ENCODE peak calls at places on chromosomes 5 and 9, in five cellular contexts. One of them, this sample, is unnamed.

GRCh38 chr9:122551371-122551770 is 1.5 kb upstream of the OR1N2 start:
- DNase-seq in mesothelial cell of epicardium: no peak
- DNase-seq in H9: no peak
- DNase-seq in nephron progenitor cell: no peak
- DNase-seq in GM13977: no peak
- DNase-seq in this sample: no peak

GRCh38 chr5:135236187-135236835 is 162.7 kb downstream of the MACROH2A1 start:
- DNase-seq in nephron progenitor cell: no peak
- DNase-seq in GM13977: no peak
- DNase-seq in mesothelial cell of epicardium: no peak
- DNase-seq in H9: no peak
- DNase-seq in this sample: no peak

GRCh38 chr5:32542216-32543059 is 42.9 kb upstream of the SUB1 start:
- DNase-seq in mesothelial cell of epicardium: no peak
- DNase-seq in nephron progenitor cell: no peak
- DNase-seq in GM13977: peak
- DNase-seq in H9: no peak
- DNase-seq in this sample: no peak

GRCh38 chr5:39376293-39376714 is 12.0 kb upstream of the C9 start:
- DNase-seq in H9: peak
- DNase-seq in mesothelial cell of epicardium: no peak
- DNase-seq in GM13977: peak
- DNase-seq in nephron progenitor cell: peak
- DNase-seq in this sample: no peak

GRCh38 chr5:167870055-167870454 is 421.4 kb upstream of the WWC1 start:
- DNase-seq in GM13977: no peak
- DNase-seq in mesothelial cell of epicardium: no peak
- DNase-seq in H9: no peak
- DNase-seq in nephron progenitor cell: no peak
- DNase-seq in this sample: no peak

GRCh38 chr9:136823136-136824046 is 15.6 kb downstream of the RABL6 start:
- DNase-seq in mesothelial cell of epicardium: no peak
- DNase-seq in nephron progenitor cell: no peak
- DNase-seq in GM13977: no peak
- DNase-seq in H9: no peak
- DNase-seq in this sample: no peak

GRCh38 chr5:146475190-146475801 is 28.2 kb downstream of the TCERG1 start:
- DNase-seq in GM13977: no peak
- DNase-seq in mesothelial cell of epicardium: no peak
- DNase-seq in nephron progenitor cell: no peak
- DNase-seq in H9: no peak
- DNase-seq in this sample: no peak

GRCh38 chr9:94083384-94083783 is 880 bp upstream of the PTPDC1 start:
- DNase-seq in GM13977: no peak
- DNase-seq in nephron progenitor cell: no peak
- DNase-seq in H9: no peak
- DNase-seq in mesothelial cell of epicardium: no peak
- DNase-seq in this sample: no peak

GRCh38 chr5:148805323-148806290 is 20.8 kb upstream of the ADRB2 start:
- DNase-seq in nephron progenitor cell: peak
- DNase-seq in H9: no peak
- DNase-seq in mesothelial cell of epicardium: no peak
- DNase-seq in GM13977: no peak
- DNase-seq in this sample: no peak

GRCh38 chr5:180637962-180638680 is 11.3 kb downstream of the FLT4 start:
- DNase-seq in nephron progenitor cell: peak
- DNase-seq in H9: no peak
- DNase-seq in mesothelial cell of epicardium: peak
- DNase-seq in GM13977: no peak
- DNase-seq in this sample: no peak

GRCh38 chr9:28651050-28651722 is 1077.9 kb upstream of the C9orf72 start:
- DNase-seq in mesothelial cell of epicardium: no peak
- DNase-seq in GM13977: no peak
- DNase-seq in nephron progenitor cell: no peak
- DNase-seq in H9: no peak
- DNase-seq in this sample: no peak

GRCh38 chr5:71883745-71884103 is 164.6 kb downstream of the CARTPT start:
- DNase-seq in nephron progenitor cell: no peak
- DNase-seq in H9: no peak
- DNase-seq in GM13977: no peak
- DNase-seq in mesothelial cell of epicardium: no peak
- DNase-seq in this sample: no peak

GRCh38 chr9:98563212-98563907 is 145.4 kb downstream of the GABBR2 start:
- DNase-seq in GM13977: no peak
- DNase-seq in nephron progenitor cell: no peak
- DNase-seq in H9: no peak
- DNase-seq in mesothelial cell of epicardium: no peak
- DNase-seq in this sample: no peak

GRCh38 chr9:104608336-104608735 is 2.9 kb upstream of the OR13C2 start:
- DNase-seq in mesothelial cell of epicardium: no peak
- DNase-seq in nephron progenitor cell: no peak
- DNase-seq in GM13977: no peak
- DNase-seq in H9: no peak
- DNase-seq in this sample: no peak

GRCh38 chr9:133944746-133945135 is 47.4 kb downstream of the VAV2 start:
- DNase-seq in GM13977: no peak
- DNase-seq in mesothelial cell of epicardium: no peak
- DNase-seq in H9: no peak
- DNase-seq in nephron progenitor cell: no peak
- DNase-seq in this sample: no peak

GRCh38 chr9:126127591-126127990 is 199.0 kb upstream of the MVB12B start:
- DNase-seq in nephron progenitor cell: no peak
- DNase-seq in H9: peak
- DNase-seq in mesothelial cell of epicardium: no peak
- DNase-seq in GM13977: no peak
- DNase-seq in this sample: no peak

GRCh38 chr9:87422999-87423398 is 74.7 kb upstream of the DAPK1 start:
- DNase-seq in GM13977: no peak
- DNase-seq in nephron progenitor cell: no peak
- DNase-seq in mesothelial cell of epicardium: no peak
- DNase-seq in H9: no peak
- DNase-seq in this sample: no peak

GRCh38 chr5:123094919-123095693 is 6.1 kb downstream of the PRDM6 start:
- DNase-seq in nephron progenitor cell: peak
- DNase-seq in GM13977: peak
- DNase-seq in mesothelial cell of epicardium: no peak
- DNase-seq in H9: peak
- DNase-seq in this sample: no peak

GRCh38 chr9:120874861-120875565 is 2.0 kb downstream of the PHF19 start:
- DNase-seq in GM13977: no peak
- DNase-seq in H9: no peak
- DNase-seq in nephron progenitor cell: no peak
- DNase-seq in mesothelial cell of epicardium: no peak
- DNase-seq in this sample: no peak

GRCh38 chr5:144385597-144385996 is 214.9 kb downstream of the KCTD16 start:
- DNase-seq in mesothelial cell of epicardium: no peak
- DNase-seq in H9: no peak
- DNase-seq in nephron progenitor cell: no peak
- DNase-seq in GM13977: no peak
- DNase-seq in this sample: no peak

GRCh38 chr5:8208307-8208706 is 339.4 kb downstream of the MTRR start:
- DNase-seq in GM13977: no peak
- DNase-seq in H9: no peak
- DNase-seq in mesothelial cell of epicardium: no peak
- DNase-seq in nephron progenitor cell: no peak
- DNase-seq in this sample: no peak

GRCh38 chr5:137078171-137078665 is 420.9 kb downstream of the SPOCK1 start:
- DNase-seq in H9: peak
- DNase-seq in GM13977: no peak
- DNase-seq in nephron progenitor cell: peak
- DNase-seq in mesothelial cell of epicardium: no peak
- DNase-seq in this sample: no peak

GRCh38 chr9:114238919-114239879 is 83.7 kb upstream of the ORM1 start:
- DNase-seq in nephron progenitor cell: no peak
- DNase-seq in mesothelial cell of epicardium: no peak
- DNase-seq in H9: peak
- DNase-seq in GM13977: peak
- DNase-seq in this sample: no peak

GRCh38 chr5:168472329-168472728 is 13.9 kb upstream of the RARS1 start:
- DNase-seq in H9: no peak
- DNase-seq in mesothelial cell of epicardium: no peak
- DNase-seq in nephron progenitor cell: no peak
- DNase-seq in GM13977: no peak
- DNase-seq in this sample: peak

GRCh38 chr9:87102131-87102530 is 154.8 kb upstream of the GAS1 start:
- DNase-seq in H9: no peak
- DNase-seq in nephron progenitor cell: no peak
- DNase-seq in mesothelial cell of epicardium: no peak
- DNase-seq in GM13977: no peak
- DNase-seq in this sample: no peak

GRCh38 chr5:175873090-175873454 is 1.7 kb downstream of the CPLX2 start:
- DNase-seq in nephron progenitor cell: peak
- DNase-seq in GM13977: peak
- DNase-seq in H9: peak
- DNase-seq in mesothelial cell of epicardium: no peak
- DNase-seq in this sample: no peak

GRCh38 chr5:10467281-10468198 is 25.9 kb downstream of the ROPN1L start:
- DNase-seq in nephron progenitor cell: peak
- DNase-seq in GM13977: no peak
- DNase-seq in mesothelial cell of epicardium: no peak
- DNase-seq in H9: peak
- DNase-seq in this sample: peak

GRCh38 chr9:33135086-33135958 is 31.8 kb downstream of the B4GALT1 start:
- DNase-seq in GM13977: no peak
- DNase-seq in H9: no peak
- DNase-seq in nephron progenitor cell: no peak
- DNase-seq in mesothelial cell of epicardium: no peak
- DNase-seq in this sample: no peak

GRCh38 chr5:96896806-96897205 is 20.5 kb downstream of the ERAP2 start:
- DNase-seq in mesothelial cell of epicardium: no peak
- DNase-seq in H9: no peak
- DNase-seq in GM13977: peak
- DNase-seq in nephron progenitor cell: no peak
- DNase-seq in this sample: no peak

GRCh38 chr5:172733179-172733973 is 37.6 kb downstream of the DUSP1 start:
- DNase-seq in mesothelial cell of epicardium: no peak
- DNase-seq in H9: no peak
- DNase-seq in GM13977: no peak
- DNase-seq in nephron progenitor cell: peak
- DNase-seq in this sample: peak

GRCh38 chr9:124078641-124079040 is 67.1 kb downstream of the LHX2 start:
- DNase-seq in H9: no peak
- DNase-seq in nephron progenitor cell: no peak
- DNase-seq in mesothelial cell of epicardium: no peak
- DNase-seq in GM13977: no peak
- DNase-seq in this sample: peak

GRCh38 chr9:7979591-7979990 is 180.0 kb upstream of the DMAC1 start:
- DNase-seq in GM13977: no peak
- DNase-seq in mesothelial cell of epicardium: no peak
- DNase-seq in nephron progenitor cell: no peak
- DNase-seq in H9: no peak
- DNase-seq in this sample: no peak

GRCh38 chr9:3189113-3189861 is 336.5 kb downstream of the RFX3 start:
- DNase-seq in GM13977: no peak
- DNase-seq in H9: no peak
- DNase-seq in nephron progenitor cell: no peak
- DNase-seq in mesothelial cell of epicardium: no peak
- DNase-seq in this sample: no peak

GRCh38 chr5:134132372-134133212 is 18.1 kb downstream of the TCF7 start:
- DNase-seq in mesothelial cell of epicardium: no peak
- DNase-seq in GM13977: peak
- DNase-seq in nephron progenitor cell: no peak
- DNase-seq in H9: peak
- DNase-seq in this sample: no peak
- TF ChIP-seq CTCF in mesothelial cell of epicardium: no peak
- TF ChIP-seq CTCF in GM13977: peak
- TF ChIP-seq CTCF in nephron progenitor cell: no peak
- TF ChIP-seq CTCF in H9: peak
- TF ChIP-seq CTCF in this sample: no peak

GRCh38 chr5:62600560-62601252 is 22.1 kb downstream of the LRRC70 start:
- DNase-seq in nephron progenitor cell: no peak
- DNase-seq in H9: no peak
- DNase-seq in mesothelial cell of epicardium: no peak
- DNase-seq in GM13977: no peak
- DNase-seq in this sample: no peak
- TF ChIP-seq CTCF in nephron progenitor cell: no peak
- TF ChIP-seq CTCF in H9: no peak
- TF ChIP-seq CTCF in mesothelial cell of epicardium: no peak
- TF ChIP-seq CTCF in GM13977: no peak
- TF ChIP-seq CTCF in this sample: no peak

GRCh38 chr9:129197978-129198736 is 20.1 kb upstream of the IER5L start:
- DNase-seq in H9: no peak
- DNase-seq in GM13977: no peak
- DNase-seq in nephron progenitor cell: no peak
- DNase-seq in mesothelial cell of epicardium: no peak
- DNase-seq in this sample: no peak
- TF ChIP-seq CTCF in H9: no peak
- TF ChIP-seq CTCF in GM13977: no peak
- TF ChIP-seq CTCF in nephron progenitor cell: no peak
- TF ChIP-seq CTCF in mesothelial cell of epicardium: no peak
- TF ChIP-seq CTCF in this sample: no peak

DNA sequence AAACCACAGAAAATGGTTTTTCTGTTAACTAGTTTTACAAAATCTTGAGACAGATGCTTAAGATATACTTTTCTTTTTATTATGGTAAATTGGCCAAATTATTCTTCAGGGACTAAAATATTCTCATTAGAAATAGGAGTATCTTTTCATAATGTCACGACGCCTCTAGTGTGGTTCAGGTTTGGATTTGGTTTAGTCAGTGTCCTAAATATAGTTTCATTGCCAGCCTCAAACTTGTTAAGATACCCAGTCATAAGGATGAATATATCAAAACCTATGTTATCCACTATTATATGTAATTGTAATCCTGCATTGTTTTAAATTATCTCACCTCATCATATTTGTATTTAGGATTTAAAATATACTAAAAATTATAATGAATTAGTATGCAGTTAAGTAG is 13.7 kb downstream of the NDUFAF2 start:
- DNase-seq in GM13977: no peak
- DNase-seq in mesothelial cell of epicardium: no peak
- DNase-seq in H9: no peak
- DNase-seq in nephron progenitor cell: no peak
- DNase-seq in this sample: no peak
- TF ChIP-seq CTCF in GM13977: no peak
- TF ChIP-seq CTCF in mesothelial cell of epicardium: no peak
- TF ChIP-seq CTCF in H9: no peak
- TF ChIP-seq CTCF in nephron progenitor cell: no peak
- TF ChIP-seq CTCF in this sample: no peak

This sample was measured in AG09319.